ENCODE peak calls at places on chromosomes 5 and 9, in four cellular contexts. I, Y, S and D are unnamed samples.

GRCh38 chr5:93904917-93905316 is 163.5 kb upstream of the POU5F2 start:
- DNase-seq in I (peak), Y (no peak), S (no peak), D (no peak)

GRCh38 chr9:88932766-88933165 is 58.5 kb upstream of the S1PR3 start:
- DNase-seq in I (no peak), Y (no peak), S (peak), D (peak)

GRCh38 chr9:136093995-136094881 is 851 bp downstream of the NACC2 start:
- DNase-seq in I (peak), Y (no peak), S (no peak), D (peak)

GRCh38 chr5:179232091-179232490 is 113.2 kb downstream of the ADAMTS2 start:
- DNase-seq in I (no peak), Y (no peak), S (no peak), D (no peak)

GRCh38 chr5:58542709-58543108 is 40.2 kb upstream of the RAB3C start:
- DNase-seq in I (no peak), Y (no peak), S (no peak), D (no peak)

GRCh38 chr5:159208508-159209437 is 580 bp downstream of the RNF145 start:
- DNase-seq in I (peak), Y (no peak), S (peak), D (peak)

GRCh38 chr5:21806943-21807342 is 1046.2 kb downstream of the CDH12 start:
- DNase-seq in I (no peak), Y (no peak), S (no peak), D (no peak)

GRCh38 chr5:106454651-106455415 is 1215.9 kb downstream of the EFNA5 start:
- DNase-seq in I (peak), Y (no peak), S (peak), D (peak)

GRCh38 chr9:29691758-29692407 is 2118.6 kb upstream of the C9orf72 start:
- DNase-seq in I (peak), Y (no peak), S (peak), D (no peak)

GRCh38 chr5:6236858-6237481 is 141.4 kb downstream of the MED10 start:
- DNase-seq in I (no peak), Y (peak), S (no peak), D (no peak)

GRCh38 chr5:2919310-2920018 is 168.0 kb upstream of the IRX2 start:
- DNase-seq in I (no peak), Y (no peak), S (no peak), D (no peak)

GRCh38 chr5:149030392-149030791 is 32.5 kb downstream of the SH3TC2 start:
- DNase-seq in I (no peak), Y (no peak), S (no peak), D (no peak)

GRCh38 chr9:738209-738915 is 103.1 kb upstream of the DMRT1 start:
- DNase-seq in I (no peak), Y (no peak), S (no peak), D (no peak)

GRCh38 chr5:855771-856530 is 5.2 kb upstream of the ZDHHC11 start:
- DNase-seq in I (no peak), Y (no peak), S (no peak), D (no peak)

GRCh38 chr9:135745686-135746324 is 43.8 kb downstream of the KCNT1 start:
- DNase-seq in I (no peak), Y (no peak), S (no peak), D (no peak)

GRCh38 chr9:112384690-112385089 is 4.8 kb downstream of the HSDL2 start:
- DNase-seq in I (peak), Y (no peak), S (no peak), D (no peak)

GRCh38 chr9:119224431-119224830 is 144.8 kb downstream of the BRINP1 start:
- DNase-seq in I (no peak), Y (no peak), S (no peak), D (no peak)

GRCh38 chr9:119234636-119235035 is 134.6 kb downstream of the BRINP1 start:
- DNase-seq in I (no peak), Y (no peak), S (no peak), D (no peak)

GRCh38 chr9:118091221-118091620 is 387.0 kb downstream of the TLR4 start:
- DNase-seq in I (no peak), Y (no peak), S (no peak), D (no peak)

GRCh38 chr5:4716786-4717185 is 423.3 kb upstream of the ADAMTS16 start:
- DNase-seq in I (no peak), Y (no peak), S (no peak), D (no peak)

GRCh38 chr9:8431505-8431904 is 631.9 kb upstream of the DMAC1 start:
- DNase-seq in I (no peak), Y (no peak), S (no peak), D (no peak)

GRCh38 chr5:177366528-177367322 is 9.0 kb downstream of the RGS14 start:
- DNase-seq in I (peak), Y (no peak), S (peak), D (peak)
- TF ChIP-seq TCF7 in I (peak), Y (no peak), S (no peak), D (no peak)

DNA sequence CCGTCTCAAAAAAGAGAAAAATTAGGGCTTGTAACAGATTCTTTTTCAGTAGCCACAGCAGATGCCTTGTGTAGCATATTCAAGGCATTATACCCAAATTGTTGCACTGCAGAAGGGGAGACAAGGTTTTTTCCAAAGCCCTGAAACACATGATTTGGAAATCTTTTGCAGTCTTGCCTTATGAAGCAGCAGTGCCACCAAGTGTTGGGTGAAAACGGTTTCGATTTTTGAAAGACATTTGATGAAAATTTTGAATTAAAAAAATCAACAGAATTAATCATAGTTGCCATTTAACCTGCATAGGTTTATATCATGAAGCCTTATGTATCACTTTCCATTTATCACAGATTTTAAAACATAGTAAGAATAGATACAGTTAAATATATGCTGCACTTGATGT is 479.5 kb downstream of the TAF11L14 start:
- DNase-seq in I (no peak), Y (no peak), S (no peak), D (no peak)
- TF ChIP-seq TCF7 in I (no peak), Y (no peak), S (no peak), D (no peak)

GRCh38 chr5:19920761-19921160 is 67.2 kb downstream of the CDH18 start:
- DNase-seq in I (no peak), Y (no peak), S (no peak), D (no peak)

GRCh38 chr5:19917588-19917987 is 70.4 kb downstream of the CDH18 start:
- DNase-seq in I (no peak), Y (no peak), S (no peak), D (no peak)
- TF ChIP-seq TCF7 in I (no peak), Y (no peak), S (no peak), D (no peak)

GRCh38 chr5:139051392-139051791 is 146.8 kb downstream of the SIL1 start:
- DNase-seq in I (no peak), Y (no peak), S (no peak), D (no peak)
- TF ChIP-seq TCF7 in I (no peak), Y (no peak), S (no peak), D (no peak)

DNA sequence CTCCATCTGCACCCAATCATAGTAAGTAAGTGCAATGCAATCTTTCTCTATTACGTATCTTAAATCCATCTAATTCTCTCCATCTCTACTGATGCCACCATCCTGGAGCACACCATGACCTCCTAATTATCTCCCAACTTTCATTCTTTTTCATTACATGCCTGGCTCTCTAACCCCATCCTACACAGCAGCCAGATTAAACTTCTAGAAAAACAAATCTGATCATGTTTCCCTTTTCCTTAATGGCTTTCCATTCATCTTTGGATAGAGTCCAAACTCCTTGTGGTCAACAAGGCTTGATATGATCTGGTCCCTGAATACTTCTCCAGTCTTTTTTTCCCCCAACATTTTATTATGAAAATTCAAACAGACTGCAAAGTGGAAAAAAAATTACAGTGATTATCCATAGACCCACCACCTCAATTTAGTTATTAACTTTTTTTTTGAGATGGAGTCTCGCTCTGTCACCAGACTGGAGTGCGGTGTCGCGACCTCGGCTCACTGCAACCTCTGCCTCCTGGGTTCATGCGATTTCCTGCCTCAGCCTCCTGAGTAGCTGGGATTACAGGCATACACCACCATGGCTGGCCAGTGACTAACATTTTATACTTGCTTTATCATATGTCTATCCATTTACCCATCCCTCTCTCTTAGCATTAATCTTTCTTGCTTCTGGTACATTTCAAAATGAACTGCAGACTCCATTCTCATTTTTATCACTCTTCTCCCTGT is 5.2 kb downstream of the PPP2R2B start:
- DNase-seq in I (no peak), Y (no peak), S (no peak), D (no peak)
- TF ChIP-seq TCF7 in I (no peak), Y (no peak), S (no peak), D (no peak)

GRCh38 chr9:65411901-65412300 is 126.9 kb upstream of the FOXD4L5 start:
- DNase-seq in I (no peak), Y (no peak), S (no peak), D (no peak)
- TF ChIP-seq TCF7 in I (no peak), Y (no peak), S (no peak), D (no peak)

GRCh38 chr9:124149992-124150391 is 107.8 kb upstream of the NEK6 start:
- DNase-seq in I (no peak), Y (no peak), S (no peak), D (no peak)
- TF ChIP-seq TCF7 in I (no peak), Y (no peak), S (no peak), D (no peak)

GRCh38 chr5:172454355-172455086 is at the start of gene SH3PXD2B:
- DNase-seq in I (peak), Y (no peak), S (peak), D (peak)

GRCh38 chr5:172452398-172453205 is 1.7 kb downstream of the SH3PXD2B start:
- DNase-seq in I (no peak), Y (no peak), S (no peak), D (no peak)

GRCh38 chr5:172453986-172454354 is 355 bp downstream of the SH3PXD2B start:
- DNase-seq in I (no peak), Y (no peak), S (peak), D (peak)

GRCh38 chr5:172451771-172452197 is 2.5 kb downstream of the SH3PXD2B start:
- DNase-seq in I (peak), Y (no peak), S (no peak), D (no peak)

DNA sequence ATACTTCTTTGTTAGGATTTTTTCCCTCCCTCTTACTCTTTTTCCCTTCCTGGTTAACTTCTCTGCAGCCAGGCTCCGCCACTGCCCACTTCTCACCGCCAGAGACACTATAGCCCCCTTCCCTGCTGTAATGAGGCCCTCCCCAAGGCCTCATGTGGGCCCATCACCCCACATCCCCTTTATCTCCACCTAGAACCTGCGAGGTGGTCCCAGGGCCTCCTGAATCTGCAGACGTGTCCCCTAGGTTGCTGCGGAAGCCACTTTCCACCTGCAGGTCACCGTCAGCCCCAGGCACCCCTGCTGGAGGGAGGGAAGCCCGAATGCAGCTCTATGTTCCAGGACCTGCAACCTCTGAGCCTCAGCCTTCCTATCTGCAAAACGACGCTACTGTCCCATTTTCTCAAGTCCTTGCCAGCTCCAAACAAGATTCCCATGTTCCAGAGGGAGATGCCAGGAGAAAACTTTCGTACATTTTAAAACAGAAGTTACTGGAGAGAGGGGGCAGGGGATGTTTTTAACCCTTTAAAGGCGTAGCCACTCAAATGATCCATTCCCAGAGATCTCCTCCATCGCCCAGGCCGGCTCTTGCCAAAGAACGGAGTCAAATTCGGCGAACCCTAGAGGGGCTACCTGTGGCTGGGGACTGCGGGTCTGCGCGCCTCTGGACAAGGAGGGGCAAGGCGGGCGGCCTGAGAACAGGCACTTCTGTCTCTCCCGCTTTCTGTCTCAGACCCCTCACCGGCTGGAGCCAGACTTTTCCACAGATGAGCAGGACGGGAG is 929 bp downstream of the SH3PXD2B start:
- DNase-seq in I (peak), Y (no peak), S (peak), D (no peak)
- TF ChIP-seq TCF7 in I (no peak), Y (no peak), S (no peak), D (no peak)

DNA sequence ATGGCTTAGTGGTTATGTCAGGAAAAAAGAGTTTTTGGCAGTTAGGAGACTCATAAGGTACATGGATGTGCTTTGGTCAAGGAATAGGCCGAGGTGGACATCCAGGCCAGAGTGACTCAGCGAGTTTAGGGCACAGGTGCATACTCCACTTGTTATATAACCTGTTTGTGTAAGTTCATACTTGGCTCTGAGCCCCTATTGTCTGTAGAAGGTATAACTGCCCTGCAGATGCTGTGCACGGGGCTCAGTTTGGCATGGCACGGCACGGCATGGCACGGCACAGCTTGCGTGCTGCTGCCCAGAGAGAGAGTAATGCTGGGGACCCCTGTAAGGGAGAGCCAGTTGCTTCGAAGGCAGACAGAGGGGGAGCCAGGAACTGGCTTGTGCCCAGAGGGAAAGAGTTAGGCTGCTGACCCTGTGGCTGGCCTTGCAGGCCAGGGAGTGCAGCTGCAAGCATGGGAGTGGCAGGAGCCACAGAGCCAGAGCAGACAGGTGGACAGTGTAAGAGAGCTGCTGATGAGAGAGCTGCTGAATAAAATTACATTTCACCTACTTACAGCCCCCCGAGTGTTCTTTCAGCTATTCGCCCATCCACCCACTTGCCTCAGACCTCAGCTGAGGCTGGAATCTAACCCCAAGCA is 32.2 kb downstream of the GCNT4 start:
- DNase-seq in I (peak), Y (no peak), S (no peak), D (no peak)
- TF ChIP-seq TCF7 in I (no peak), Y (no peak), S (no peak), D (no peak)